ENCODE peak calls at places on chromosomes 5 and 9, in ten cellular contexts. V, T, D, U, M, R, E, N, A and C are unnamed samples.

GRCh38 chr5:1511037-1511436 is 12.7 kb downstream of the LPCAT1 start:
- DNase-seq in V (no peak), T (no peak), D (peak; percentile 80), U (no peak), M (no peak), R (peak; percentile 15), E (no peak), N (no peak), A (no peak), C (no peak)

GRCh38 chr5:165242701-165243100 is 1737.3 kb downstream of the MAT2B start:
- DNase-seq in V (no peak), T (no peak), D (no peak), U (no peak), M (no peak), R (no peak), E (no peak), N (no peak), A (no peak), C (no peak)

GRCh38 chr5:179212870-179213269 is 132.4 kb downstream of the ADAMTS2 start:
- DNase-seq in V (no peak), T (no peak), D (no peak), U (no peak), M (no peak), R (no peak), E (peak; percentile 28), N (no peak), A (no peak), C (no peak)

GRCh38 chr5:174317261-174317894 is 271.9 kb downstream of the NSG2 start:
- DNase-seq in V (no peak), T (peak; percentile 67), D (peak; percentile 82), U (peak; percentile 55), M (no peak), R (no peak), E (peak; percentile 79), N (peak; percentile 22), A (peak; percentile 67), C (peak; percentile 27)

GRCh38 chr9:136007906-136008692 is 46.9 kb upstream of the UBAC1 start:
- DNase-seq in V (no peak), T (no peak), D (no peak), U (peak; percentile 34), M (no peak), R (no peak), E (no peak), N (no peak), A (no peak), C (peak; percentile 37)

GRCh38 chr5:103849934-103850333 is 287.3 kb upstream of the NUDT12 start:
- DNase-seq in V (peak; percentile 36), T (no peak), D (no peak), U (peak; percentile 82), M (peak; percentile 86), R (no peak), E (no peak), N (no peak), A (peak; percentile 11), C (peak; percentile 76)

GRCh38 chr5:148583421-148583965 is 70.8 kb downstream of the HTR4 start:
- DNase-seq in V (no peak), T (no peak), D (no peak), U (no peak), M (no peak), R (no peak), E (no peak), N (no peak), A (no peak), C (no peak)

GRCh38 chr9:133726401-133727276 is 11.5 kb downstream of the SARDH start:
- DNase-seq in V (peak; percentile 30), T (peak; percentile 56), D (peak; percentile 85), U (peak; percentile 52), M (no peak), R (peak; percentile 23), E (peak; percentile 86), N (peak; percentile 82), A (peak; percentile 78), C (no peak)

GRCh38 chr5:3325811-3326568 is 269.6 kb upstream of the IRX1 start:
- DNase-seq in V (no peak), T (no peak), D (no peak), U (peak; percentile 79), M (no peak), R (no peak), E (no peak), N (peak; percentile 29), A (no peak), C (no peak)

GRCh38 chr5:170745481-170746061 is 38.0 kb upstream of the GABRP start:
- DNase-seq in V (no peak), T (no peak), D (no peak), U (peak; percentile 90), M (no peak), R (no peak), E (peak; percentile 44), N (no peak), A (peak; percentile 4), C (peak; percentile 61)

GRCh38 chr9:81878530-81878929 is 49.7 kb upstream of the SPATA31D4 start:
- DNase-seq in V (no peak), T (no peak), D (no peak), U (no peak), M (no peak), R (no peak), E (no peak), N (no peak), A (no peak), C (no peak)

GRCh38 chr5:125227333-125228075 is 481.1 kb upstream of the ZNF608 start:
- DNase-seq in V (no peak), T (no peak), D (no peak), U (peak; percentile 56), M (no peak), R (no peak), E (peak; percentile 50), N (peak; percentile 1), A (peak; percentile 42), C (peak; percentile 2)

GRCh38 chr9:27160636-27161035 is 51.6 kb downstream of the TEK start:
- DNase-seq in V (no peak), T (no peak), D (no peak), U (no peak), M (no peak), R (no peak), E (no peak), N (no peak), A (no peak), C (no peak)

GRCh38 chr9:20620658-20621552 is 1.4 kb downstream of the MLLT3 start:
- DNase-seq in V (no peak), T (peak; percentile 20), D (peak; percentile 83), U (peak; percentile 46), M (no peak), R (no peak), E (peak; percentile 24), N (peak; percentile 35), A (peak; percentile 52), C (peak; percentile 27)

GRCh38 chr9:98062161-98062560 is 5.6 kb downstream of the NANS start:
- DNase-seq in V (no peak), T (no peak), D (no peak), U (no peak), M (no peak), R (no peak), E (no peak), N (no peak), A (no peak), C (no peak)

GRCh38 chr5:14706615-14707021 is 42.1 kb downstream of the OTULIN start:
- DNase-seq in V (no peak), T (no peak), D (no peak), U (peak; percentile 78), M (no peak), R (no peak), E (no peak), N (no peak), A (peak; percentile 46), C (peak; percentile 42)

GRCh38 chr5:50553560-50553984 is 112.5 kb upstream of the EMB start:
- DNase-seq in V (no peak), T (no peak), D (no peak), U (no peak), M (no peak), R (no peak), E (peak; percentile 78), N (no peak), A (no peak), C (no peak)

GRCh38 chr5:134993161-134993560 is 25.5 kb downstream of the CATSPER3 start:
- DNase-seq in V (no peak), T (no peak), D (no peak), U (no peak), M (no peak), R (no peak), E (no peak), N (no peak), A (no peak), C (no peak)

GRCh38 chr9:88816141-88816540 is 175.1 kb upstream of the S1PR3 start:
- DNase-seq in V (no peak), T (no peak), D (no peak), U (peak; percentile 86), M (no peak), R (no peak), E (no peak), N (no peak), A (no peak), C (no peak)

GRCh38 chr5:157523976-157524375 is 51.6 kb downstream of the ADAM19 start:
- DNase-seq in V (no peak), T (no peak), D (no peak), U (no peak), M (no peak), R (no peak), E (no peak), N (no peak), A (peak; percentile 61), C (no peak)

GRCh38 chr9:133186736-133187135 is 22.3 kb downstream of the OBP2B start:
- DNase-seq in V (no peak), T (no peak), D (peak; percentile 68), U (no peak), M (no peak), R (no peak), E (no peak), N (no peak), A (no peak), C (no peak)

GRCh38 chr5:118657576-118657975 is 330.8 kb downstream of the DTWD2 start:
- DNase-seq in V (no peak), T (no peak), D (no peak), U (no peak), M (no peak), R (no peak), E (no peak), N (no peak), A (no peak), C (no peak)

GRCh38 chr9:123997665-123998277 is 13.8 kb upstream of the LHX2 start:
- DNase-seq in V (no peak), T (no peak), D (peak; percentile 86), U (peak; percentile 33), M (no peak), R (peak; percentile 46), E (no peak), N (no peak), A (peak; percentile 23), C (no peak)

GRCh38 chr5:57693488-57694305 is 211.1 kb upstream of the ACTBL2 start:
- DNase-seq in V (no peak), T (no peak), D (no peak), U (peak; percentile 22), M (no peak), R (no peak), E (no peak), N (no peak), A (no peak), C (no peak)

GRCh38 chr5:112820246-112820645 is 40.8 kb upstream of the SRP19 start:
- DNase-seq in V (no peak), T (no peak), D (no peak), U (no peak), M (no peak), R (no peak), E (no peak), N (no peak), A (no peak), C (no peak)

GRCh38 chr9:36928210-36928609 is 105.9 kb downstream of the PAX5 start:
- DNase-seq in V (no peak), T (no peak), D (no peak), U (no peak), M (no peak), R (no peak), E (no peak), N (no peak), A (no peak), C (no peak)

GRCh38 chr9:38274746-38275250 is 117.7 kb upstream of the ALDH1B1 start:
- DNase-seq in V (no peak), T (no peak), D (peak; percentile 12), U (peak; percentile 16), M (peak; percentile 15), R (no peak), E (no peak), N (no peak), A (no peak), C (no peak)

GRCh38 chr5:67842806-67843205 is 372.8 kb upstream of the PIK3R1 start:
- DNase-seq in V (no peak), T (no peak), D (no peak), U (peak; percentile 46), M (no peak), R (no peak), E (peak; percentile 29), N (peak; percentile 67), A (peak; percentile 54), C (no peak)